ENCODE peak calls at places on chromosomes 5 and 9, in six cellular contexts. F, G, U, T, S and K are unnamed samples.

GRCh38 chr5:123134653-123135181 is 45.7 kb downstream of the PRDM6 start:
- DNase-seq in F (no peak), G (no peak), T (no peak), S (no peak), U (no peak), K (no peak)

GRCh38 chr5:5492087-5492933 is 69.8 kb downstream of the ICE1 start:
- DNase-seq in G (peak; percentile 89), T (peak; percentile 52), U (peak; percentile 1), F (peak; percentile 15), S (peak; percentile 46), K (peak; percentile 52)

GRCh38 chr5:177403826-177404640 is 3.6 kb upstream of the PFN3 start:
- DNase-seq in G (peak; percentile 80), S (peak; percentile 78), F (peak; percentile 73), U (peak; percentile 33), T (peak; percentile 91), K (peak; percentile 89)

GRCh38 chr9:119556129-119556875 is 187.1 kb upstream of the BRINP1 start:
- DNase-seq in U (peak; percentile 63), F (peak; percentile 78), G (peak; percentile 94), S (peak; percentile 57), T (peak; percentile 61), K (peak; percentile 74)

GRCh38 chr5:59999056-59999455 is 105.5 kb upstream of the PDE4D start:
- DNase-seq in T (no peak), F (no peak), G (no peak), U (no peak), S (no peak), K (no peak)

GRCh38 chr9:36154213-36154952 is 14.8 kb upstream of the CCIN start:
- DNase-seq in S (peak; percentile 73), T (no peak), F (peak; percentile 61), U (no peak), G (peak; percentile 29), K (no peak)

GRCh38 chr9:37338218-37338617 is 84.3 kb upstream of the GRHPR start:
- DNase-seq in S (no peak), G (no peak), U (no peak), T (no peak), F (no peak), K (no peak)

GRCh38 chr9:78811562-78812276 is 514.8 kb downstream of the PSAT1 start:
- DNase-seq in S (peak; percentile 46), F (no peak), U (no peak), T (no peak), G (no peak), K (peak; percentile 63)

GRCh38 chr5:169554251-169554650 is 29.3 kb upstream of the SPDL1 start:
- DNase-seq in T (no peak), F (no peak), G (no peak), S (no peak), U (no peak), K (no peak)

GRCh38 chr9:70367305-70367930 is 47.0 kb downstream of the KLF9 start:
- DNase-seq in U (no peak), S (no peak), F (no peak), T (no peak), G (no peak), K (no peak)

GRCh38 chr9:130563797-130564196 is 15.6 kb upstream of the FUBP3 start:
- DNase-seq in S (no peak), T (no peak), G (no peak), F (no peak), U (no peak), K (no peak)